ENCODE peak calls at places on chromosomes 12 and 14, in four cellular contexts. E is HepG2, W is HCT116, T is K562. K is an unnamed sample.

GRCh38 chr14:51093371-51094281 is 1.3 kb downstream of the TRIM9 start:
- DNase-seq in E (no peak), W (no peak), T (no peak), K (no peak)

GRCh38 chr12:3604750-3605638 is 114.0 kb downstream of the PRMT8 start:
- DNase-seq in E (no peak), W (no peak), T (no peak), K (no peak)

GRCh38 chr12:108561852-108562347 is 496 bp upstream of the ISCU start:
- DNase-seq in E (no peak), W (peak), T (no peak), K (no peak)

GRCh38 chr12:25376985-25377384 is 126.3 kb upstream of the KRAS start:
- DNase-seq in E (no peak), W (no peak), T (no peak), K (no peak)

GRCh38 chr12:101004891-101005290 is 205.1 kb downstream of the SLC5A8 start:
- DNase-seq in E (no peak), W (no peak), T (no peak), K (no peak)

GRCh38 chr14:88516742-88517418 is 37.9 kb downstream of the PTPN21 start:
- DNase-seq in E (peak), W (no peak), T (no peak), K (no peak)

GRCh38 chr12:18690653-18691052 is 47.2 kb downstream of the PLCZ1 start:
- DNase-seq in E (no peak), W (peak), T (peak), K (no peak)

GRCh38 chr14:21039585-21040369 is 2.4 kb upstream of the RNASE7 start:
- DNase-seq in E (peak), W (peak), T (no peak), K (no peak)

GRCh38 chr14:91416744-91417133 is 881 bp downstream of the CCDC88C start:
- DNase-seq in E (no peak), W (no peak), T (no peak), K (no peak)

GRCh38 chr14:64997108-64997794 is 10.6 kb downstream of the FNTB start:
- DNase-seq in E (no peak), W (no peak), T (no peak), K (no peak)

GRCh38 chr12:116594325-116595038 is 35.3 kb downstream of the MAP1LC3B2 start:
- DNase-seq in E (no peak), W (no peak), T (no peak), K (no peak)

GRCh38 chr12:114853003-114853529 is 169.1 kb upstream of the TBX3 start:
- DNase-seq in E (no peak), W (no peak), T (no peak), K (no peak)

GRCh38 chr12:70606001-70606400 is 31.2 kb downstream of the PTPRB start:
- DNase-seq in E (peak), W (no peak), T (no peak), K (no peak)

GRCh38 chr14:105312973-105313372 is 1.6 kb upstream of the PACS2 start:
- DNase-seq in E (no peak), W (no peak), T (no peak), K (no peak)

GRCh38 chr14:60346706-60347105 is 97.7 kb downstream of the PPM1A start:
- DNase-seq in E (no peak), W (no peak), T (no peak), K (no peak)

GRCh38 chr14:87305345-87305744 is 687.6 kb downstream of the GALC start:
- DNase-seq in E (no peak), W (no peak), T (no peak), K (no peak)

GRCh38 chr12:49451468-49452259 is 84.4 kb downstream of the SPATS2 start:
- DNase-seq in E (no peak), W (no peak), T (no peak), K (no peak)

GRCh38 chr12:3658327-3659163 is 94.4 kb downstream of the CRACR2A start:
- DNase-seq in E (peak), W (no peak), T (peak), K (no peak)

GRCh38 chr12:132366341-132366861 is 37.0 kb upstream of the GALNT9 start:
- DNase-seq in E (no peak), W (no peak), T (no peak), K (no peak)

GRCh38 chr14:68655961-68656360 is 136.9 kb downstream of the ZFP36L1 start:
- DNase-seq in E (peak), W (peak), T (no peak), K (no peak)

GRCh38 chr12:57845478-57846284 is 848 bp downstream of the CTDSP2 start:
- DNase-seq in E (peak), W (no peak), T (peak), K (no peak)

GRCh38 chr12:47737936-47738335 is 12.6 kb upstream of the ENDOU start:
- DNase-seq in E (no peak), W (no peak), T (peak), K (no peak)

GRCh38 chr14:35949933-35950332 is 123.8 kb downstream of the BRMS1L start:
- DNase-seq in E (peak), W (no peak), T (no peak), K (no peak)

GRCh38 chr12:15788266-15789214 is 648 bp downstream of the EPS8 start:
- DNase-seq in E (peak), W (peak), T (peak), K (no peak)

GRCh38 chr12:15782667-15783066 is 6.5 kb downstream of the EPS8 start:
- DNase-seq in E (no peak), W (no peak), T (no peak), K (no peak)

GRCh38 chr12:15789215-15790171 is at the start of gene EPS8:
- DNase-seq in E (peak), W (peak), T (no peak), K (no peak)

GRCh38 chr12:15783288-15783687 is 5.9 kb downstream of the EPS8 start:
- DNase-seq in E (no peak), W (no peak), T (no peak), K (no peak)

GRCh38 chr12:15787801-15788200 is 1.4 kb downstream of the EPS8 start:
- DNase-seq in E (no peak), W (no peak), T (no peak), K (no peak)
- H3K4me3 ChIP-seq in E (peak), W (peak), T (no peak), K (peak)

GRCh38 chr14:103546651-103547454 is 15.6 kb downstream of the BAG5 start:
- DNase-seq in E (peak), W (peak), T (peak), K (no peak)
- TF ChIP-seq TCF7L2 in E (no peak), W (no peak), T (no peak), K (no peak)

GRCh38 chr14:103095210-103095778 is 769 bp downstream of the EXOC3L4 start:
- DNase-seq in E (no peak), W (no peak), T (no peak), K (no peak)
- H3K4me3 ChIP-seq in E (peak), W (no peak), T (no peak), K (no peak)

DNA sequence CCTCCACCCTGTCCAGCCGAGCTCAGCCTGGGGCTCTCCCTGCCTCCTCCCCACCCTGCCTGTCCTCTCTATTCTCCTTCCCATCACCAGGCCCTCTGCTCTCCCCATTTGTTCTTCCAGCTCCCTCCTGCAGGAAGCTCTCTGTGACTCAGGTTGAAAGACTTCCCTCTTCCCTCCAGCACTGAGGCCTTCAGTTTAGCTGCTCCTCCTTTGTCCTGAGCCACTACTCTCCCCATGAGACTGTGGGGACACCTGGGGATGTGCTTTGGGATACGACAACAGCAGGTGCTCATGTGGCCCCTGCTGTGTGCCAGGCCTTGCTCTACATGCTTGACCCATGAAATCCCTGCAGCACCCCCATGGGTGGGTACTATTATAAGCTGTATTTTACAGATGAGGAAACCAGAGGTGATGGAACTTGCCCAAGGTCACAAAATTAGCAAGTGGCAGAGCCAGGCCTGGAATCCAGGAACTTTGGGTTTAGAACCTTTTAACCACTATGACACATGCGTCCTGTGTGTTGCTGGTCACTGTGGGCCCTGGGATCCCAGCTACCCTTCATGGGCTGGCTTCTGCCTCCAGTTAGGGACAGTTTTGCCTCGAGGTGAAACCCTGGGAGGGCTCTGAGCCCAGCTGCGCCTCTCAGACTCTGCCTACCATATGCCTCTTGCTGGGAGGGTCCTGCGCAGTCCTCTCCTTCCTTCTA is 5.5 kb downstream of the KRT80 start:
- DNase-seq in E (peak), W (no peak), T (no peak), K (no peak)
- TF ChIP-seq TCF7L2 in E (no peak), W (no peak), T (no peak), K (no peak)

GRCh38 chr12:85299058-85299457 is 19.0 kb downstream of the ALX1 start:
- DNase-seq in E (no peak), W (no peak), T (no peak), K (no peak)
- H3K4me3 ChIP-seq in E (no peak), W (no peak), T (no peak), K (no peak)

GRCh38 chr14:98952595-98953325 is 319.2 kb downstream of the BCL11B start:
- DNase-seq in E (no peak), W (peak), T (no peak), K (peak)
- TF ChIP-seq TCF7L2 in E (no peak), W (no peak), T (no peak), K (no peak)

GRCh38 chr14:75578786-75579781 is 664 bp downstream of the FLVCR2 start:
- DNase-seq in E (peak), W (no peak), T (no peak), K (no peak)
- H3K4me3 ChIP-seq in E (peak), W (peak), T (no peak), K (peak)